ENCODE peak calls at places on chromosomes 4 and X, in six cellular contexts. One of them, this sample, is unnamed.

GRCh38 chr4:25346913-25347312 is 30.1 kb upstream of the ANAPC4 start:
- DNase-seq in A549: no peak
- DNase-seq in sigmoid colon: no peak
- DNase-seq in transverse colon: no peak
- DNase-seq in HepG2: no peak
- DNase-seq in stomach: no peak
- DNase-seq in this sample: no peak

GRCh38 chr4:42703776-42704175 is 46.9 kb upstream of the ATP8A1 start:
- DNase-seq in transverse colon: no peak
- DNase-seq in stomach: no peak
- DNase-seq in A549: no peak
- DNase-seq in sigmoid colon: no peak
- DNase-seq in HepG2: no peak
- DNase-seq in this sample: no peak

GRCh38 chrX:24862343-24862742 is 153.4 kb downstream of the ARX start:
- DNase-seq in sigmoid colon: no peak
- DNase-seq in stomach: no peak
- DNase-seq in HepG2: no peak
- DNase-seq in transverse colon: no peak
- DNase-seq in A549: no peak
- DNase-seq in this sample: no peak

GRCh38 chrX:150503898-150504219 is 64.6 kb upstream of the MTM1 start:
- DNase-seq in HepG2: no peak
- DNase-seq in transverse colon: peak
- DNase-seq in sigmoid colon: no peak
- DNase-seq in stomach: peak
- DNase-seq in A549: peak
- DNase-seq in this sample: no peak

GRCh38 chr4:6594826-6595355 is 19.9 kb downstream of the MAN2B2 start:
- DNase-seq in transverse colon: no peak
- DNase-seq in HepG2: no peak
- DNase-seq in sigmoid colon: no peak
- DNase-seq in A549: no peak
- DNase-seq in stomach: no peak
- DNase-seq in this sample: no peak

GRCh38 chr4:67723949-67724348 is 23.0 kb upstream of the UBA6 start:
- DNase-seq in A549: no peak
- DNase-seq in transverse colon: no peak
- DNase-seq in sigmoid colon: no peak
- DNase-seq in stomach: no peak
- DNase-seq in HepG2: no peak
- DNase-seq in this sample: no peak

GRCh38 chrX:45769919-45770582 is 569.4 kb upstream of the DIPK2B start:
- DNase-seq in A549: peak
- DNase-seq in stomach: peak
- DNase-seq in HepG2: peak
- DNase-seq in transverse colon: peak
- DNase-seq in sigmoid colon: peak
- DNase-seq in this sample: peak

GRCh38 chrX:152861116-152861515 is 30.3 kb downstream of the NSDHL start:
- DNase-seq in transverse colon: no peak
- DNase-seq in HepG2: no peak
- DNase-seq in sigmoid colon: no peak
- DNase-seq in A549: no peak
- DNase-seq in stomach: no peak
- DNase-seq in this sample: no peak

GRCh38 chr4:143352052-143352451 is 15.4 kb downstream of the GAB1 start:
- DNase-seq in HepG2: no peak
- DNase-seq in A549: no peak
- DNase-seq in sigmoid colon: no peak
- DNase-seq in transverse colon: peak
- DNase-seq in stomach: no peak
- DNase-seq in this sample: no peak

GRCh38 chrX:506341-506740 is 119.6 kb upstream of the PPP2R3B start:
- DNase-seq in HepG2: no peak
- DNase-seq in stomach: no peak
- DNase-seq in A549: no peak
- DNase-seq in sigmoid colon: no peak
- DNase-seq in transverse colon: no peak
- DNase-seq in this sample: no peak

GRCh38 chr4:2484993-2485392 is 16.1 kb downstream of the RNF4 start:
- DNase-seq in A549: no peak
- DNase-seq in HepG2: no peak
- DNase-seq in stomach: peak
- DNase-seq in transverse colon: peak
- DNase-seq in sigmoid colon: peak
- DNase-seq in this sample: peak

GRCh38 chr4:78672441-78672815 is 103.7 kb upstream of the BMP2K start:
- DNase-seq in HepG2: no peak
- DNase-seq in A549: no peak
- DNase-seq in stomach: no peak
- DNase-seq in sigmoid colon: no peak
- DNase-seq in transverse colon: no peak
- DNase-seq in this sample: no peak

GRCh38 chr4:127141857-127142256 is 490.9 kb upstream of the INTU start:
- DNase-seq in transverse colon: no peak
- DNase-seq in A549: no peak
- DNase-seq in stomach: no peak
- DNase-seq in sigmoid colon: no peak
- DNase-seq in HepG2: no peak
- DNase-seq in this sample: no peak

GRCh38 chr4:27057662-27058061 is 197.0 kb downstream of the STIM2 start:
- DNase-seq in stomach: no peak
- DNase-seq in sigmoid colon: no peak
- DNase-seq in HepG2: no peak
- DNase-seq in transverse colon: no peak
- DNase-seq in A549: no peak
- DNase-seq in this sample: no peak

GRCh38 chr4:82469776-82470345 is 39.5 kb downstream of the ENOPH1 start:
- DNase-seq in sigmoid colon: no peak
- DNase-seq in stomach: no peak
- DNase-seq in HepG2: peak
- DNase-seq in transverse colon: no peak
- DNase-seq in A549: no peak
- DNase-seq in this sample: no peak

GRCh38 chrX:118976599-118977340 is 2.4 kb downstream of the LONRF3 start:
- DNase-seq in HepG2: no peak
- DNase-seq in stomach: peak
- DNase-seq in A549: peak
- DNase-seq in transverse colon: peak
- DNase-seq in sigmoid colon: peak
- DNase-seq in this sample: peak

GRCh38 chr4:52641853-52642563 is 17.1 kb downstream of the USP46 start:
- DNase-seq in stomach: no peak
- DNase-seq in sigmoid colon: no peak
- DNase-seq in transverse colon: no peak
- DNase-seq in A549: no peak
- DNase-seq in HepG2: no peak
- DNase-seq in this sample: no peak
- TF ChIP-seq EP300 in stomach: no peak
- TF ChIP-seq EP300 in sigmoid colon: no peak
- TF ChIP-seq EP300 in transverse colon: no peak
- TF ChIP-seq EP300 in A549: no peak
- TF ChIP-seq EP300 in HepG2: no peak
- TF ChIP-seq EP300 in this sample: no peak

DNA sequence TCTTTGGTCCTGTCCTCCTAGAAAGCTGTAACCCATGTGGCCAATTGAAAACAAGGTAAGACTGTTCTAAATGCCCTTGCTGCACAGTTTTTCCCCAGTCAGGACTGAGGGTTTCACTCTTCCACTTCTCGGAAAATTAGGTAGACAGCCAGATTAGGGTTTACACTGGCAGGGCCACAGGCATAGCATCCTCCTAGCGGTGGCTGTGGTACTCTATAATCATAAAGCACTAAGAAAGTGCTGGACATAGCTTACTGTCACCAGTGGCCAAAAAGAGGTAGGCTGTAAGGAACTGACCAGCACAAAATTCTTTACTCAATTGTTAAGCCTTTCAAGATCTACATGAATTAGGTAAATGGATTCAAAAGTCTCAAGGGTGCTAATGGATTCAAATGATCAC is 11.6 kb upstream of the USP46 start:
- DNase-seq in stomach: no peak
- DNase-seq in sigmoid colon: no peak
- DNase-seq in A549: no peak
- DNase-seq in HepG2: no peak
- DNase-seq in transverse colon: no peak
- DNase-seq in this sample: no peak
- TF ChIP-seq CTCF in stomach: no peak
- TF ChIP-seq CTCF in sigmoid colon: no peak
- TF ChIP-seq CTCF in A549: no peak
- TF ChIP-seq CTCF in HepG2: no peak
- TF ChIP-seq CTCF in transverse colon: no peak
- TF ChIP-seq CTCF in this sample: no peak

GRCh38 chr4:128604204-128604603 is 205.3 kb upstream of the JADE1 start:
- DNase-seq in HepG2: no peak
- DNase-seq in transverse colon: no peak
- DNase-seq in stomach: no peak
- DNase-seq in sigmoid colon: no peak
- DNase-seq in A549: no peak
- DNase-seq in this sample: no peak

GRCh38 chr4:128604840-128605239 is 204.7 kb upstream of the JADE1 start:
- DNase-seq in stomach: no peak
- DNase-seq in transverse colon: no peak
- DNase-seq in A549: no peak
- DNase-seq in HepG2: no peak
- DNase-seq in sigmoid colon: no peak
- DNase-seq in this sample: no peak

GRCh38 chr4:128601992-128602695 is 207.4 kb upstream of the JADE1 start:
- DNase-seq in HepG2: no peak
- DNase-seq in sigmoid colon: no peak
- DNase-seq in transverse colon: no peak
- DNase-seq in stomach: no peak
- DNase-seq in A549: no peak
- DNase-seq in this sample: peak

GRCh38 chr4:128600410-128600809 is 209.1 kb upstream of the JADE1 start:
- DNase-seq in stomach: peak
- DNase-seq in A549: no peak
- DNase-seq in sigmoid colon: no peak
- DNase-seq in HepG2: peak
- DNase-seq in transverse colon: no peak
- DNase-seq in this sample: peak

DNA sequence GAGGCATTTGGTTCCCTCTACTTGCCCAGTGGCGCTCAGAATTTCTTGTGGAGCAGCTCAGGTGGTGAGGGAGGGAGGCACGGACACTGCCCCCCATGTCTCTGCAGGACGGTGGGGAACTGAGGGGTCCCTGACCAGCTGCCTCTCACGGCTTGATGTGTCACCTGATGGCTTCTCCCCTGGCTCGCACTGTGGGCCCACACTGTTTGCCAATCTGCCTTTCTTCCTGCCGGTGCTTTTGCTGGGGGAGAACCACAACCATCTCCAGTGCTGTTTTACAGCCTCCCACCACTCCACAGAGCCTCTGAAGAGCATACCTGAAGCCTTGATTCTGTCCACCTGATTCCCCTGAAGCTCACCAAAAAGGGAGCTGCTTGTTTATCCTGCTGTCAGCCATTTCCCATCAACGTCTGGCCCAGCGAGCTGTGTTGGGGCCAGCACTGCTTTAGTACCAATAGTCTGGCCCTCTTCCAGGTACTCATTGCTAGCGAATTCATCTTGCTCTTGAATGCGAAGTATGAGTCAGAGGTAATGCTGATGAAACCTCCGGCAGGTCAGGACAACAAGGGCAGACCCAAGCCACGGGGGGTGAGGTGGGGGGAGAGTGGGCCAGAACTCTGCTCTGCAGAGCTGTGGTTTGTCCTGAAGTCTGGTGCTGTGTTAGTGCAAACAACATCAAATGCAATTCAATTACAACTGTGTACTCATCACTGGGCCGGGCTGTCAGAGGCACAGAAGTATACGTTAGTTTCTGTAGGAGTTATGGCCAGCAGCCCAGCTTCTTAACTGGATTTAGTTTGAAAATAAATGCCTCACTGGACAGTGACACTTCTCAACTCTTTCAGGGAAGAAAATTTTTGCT is 208.3 kb upstream of the JADE1 start:
- DNase-seq in transverse colon: peak
- DNase-seq in HepG2: peak
- DNase-seq in sigmoid colon: peak
- DNase-seq in stomach: peak
- DNase-seq in A549: peak
- DNase-seq in this sample: peak
- TF ChIP-seq POLR2A in transverse colon: no peak
- TF ChIP-seq POLR2A in HepG2: no peak
- TF ChIP-seq POLR2A in sigmoid colon: no peak
- TF ChIP-seq POLR2A in stomach: no peak
- TF ChIP-seq POLR2A in A549: no peak
- TF ChIP-seq POLR2A in this sample: no peak

DNA sequence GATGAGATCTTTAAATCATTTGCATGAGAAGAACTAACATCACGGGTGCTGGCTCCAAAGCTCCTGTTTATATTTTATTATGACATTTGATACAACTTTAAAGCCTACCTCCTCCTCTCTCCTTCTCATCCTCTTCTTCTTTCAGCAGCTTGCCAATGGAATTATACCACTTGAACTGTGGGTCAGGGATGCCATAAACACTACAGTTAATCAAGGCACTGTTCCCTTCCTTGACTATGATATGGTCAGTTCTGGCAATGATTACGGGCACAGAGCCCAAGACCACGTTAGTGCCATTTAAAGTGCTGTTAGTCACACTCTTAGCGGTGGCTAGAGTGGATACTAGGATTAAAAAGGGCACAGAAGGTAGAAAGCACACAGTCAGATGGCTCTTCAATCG is 20.7 kb downstream of the MFAP3L start:
- DNase-seq in transverse colon: no peak
- DNase-seq in stomach: no peak
- DNase-seq in sigmoid colon: no peak
- DNase-seq in HepG2: no peak
- DNase-seq in A549: no peak
- DNase-seq in this sample: no peak
- TF ChIP-seq EP300 in transverse colon: no peak
- TF ChIP-seq EP300 in stomach: no peak
- TF ChIP-seq EP300 in sigmoid colon: no peak
- TF ChIP-seq EP300 in HepG2: no peak
- TF ChIP-seq EP300 in A549: no peak
- TF ChIP-seq EP300 in this sample: no peak

GRCh38 chrX:48574270-48575266 is at the start of gene RBM3:
- DNase-seq in A549: peak
- DNase-seq in HepG2: peak
- DNase-seq in stomach: peak
- DNase-seq in sigmoid colon: peak
- DNase-seq in transverse colon: peak
- DNase-seq in this sample: peak
- TF ChIP-seq CTCF in A549: peak
- TF ChIP-seq CTCF in HepG2: peak
- TF ChIP-seq CTCF in stomach: no peak
- TF ChIP-seq CTCF in sigmoid colon: peak
- TF ChIP-seq CTCF in transverse colon: peak
- TF ChIP-seq CTCF in this sample: peak

GRCh38 chr4:55618546-55619143 is 17.5 kb downstream of the NMU start:
- DNase-seq in A549: no peak
- DNase-seq in sigmoid colon: no peak
- DNase-seq in HepG2: no peak
- DNase-seq in transverse colon: no peak
- DNase-seq in stomach: no peak
- DNase-seq in this sample: no peak
- TF ChIP-seq POLR2A in A549: no peak
- TF ChIP-seq POLR2A in sigmoid colon: no peak
- TF ChIP-seq POLR2A in HepG2: no peak
- TF ChIP-seq POLR2A in transverse colon: no peak
- TF ChIP-seq POLR2A in stomach: no peak
- TF ChIP-seq POLR2A in this sample: no peak